ENCODE peak calls at places on chromosomes 12 and 14, in five cellular contexts. Z is natural killer cell treated with Interleukin-12 subunit alpha and Interleukin-12 subunit beta and Interleukin-15 and Interleukin-18, amount 100 ng/mL, for 72 hours; J is glutamatergic neuron; N is esophagus squamous epithelium; A is NCI-H1417. C is an unnamed sample.

GRCh38 chr12:17304503-17305347 is 698.8 kb upstream of the LMO3 start:
- DNase-seq in A (no peak), N (no peak), Z (no peak), J (no peak), C (peak)

GRCh38 chr14:68885226-68886108 is 92.6 kb upstream of the ZFP36L1 start:
- DNase-seq in A (no peak), Z (no peak), J (no peak), N (no peak), C (no peak)

GRCh38 chr14:20564501-20564997 is 3.7 kb upstream of the RNASE9 start:
- DNase-seq in N (no peak), Z (no peak), A (no peak), J (no peak), C (no peak)

GRCh38 chr14:86391085-86391484 is 861.1 kb downstream of the FLRT2 start:
- DNase-seq in Z (no peak), N (no peak), J (no peak), A (no peak), C (no peak)

GRCh38 chr14:99686557-99687283 is 2.6 kb downstream of the CYP46A1 start:
- DNase-seq in N (no peak), J (no peak), Z (no peak), A (no peak), C (peak)

GRCh38 chr12:73384592-73384991 is 1112.4 kb downstream of the TRHDE start:
- DNase-seq in N (no peak), A (no peak), Z (no peak), J (no peak), C (no peak)

GRCh38 chr12:112788205-112788604 is 3.3 kb upstream of the RPH3A start:
- DNase-seq in J (no peak), Z (no peak), N (no peak), A (peak), C (no peak)

GRCh38 chr12:125110641-125111360 is 45.6 kb downstream of the AACS start:
- DNase-seq in N (no peak), J (no peak), A (no peak), Z (no peak), C (no peak)

GRCh38 chr14:104680806-104681688 is 8.4 kb upstream of the INF2 start:
- DNase-seq in J (no peak), Z (no peak), A (no peak), N (no peak), C (peak)

GRCh38 chr12:22286569-22286968 is 47.9 kb downstream of the ST8SIA1 start:
- DNase-seq in A (no peak), J (no peak), N (no peak), Z (no peak), C (no peak)

C was measured in NAMALWA.